ENCODE peak calls at places on chromosomes 5 and 9, in seven cellular contexts. A is HCT116, O is fibroblast of lung, T is DND-41, K is PC-3, E is A549, M is PC-9. G is an unnamed sample.

GRCh38 chr5:39197556-39197955 is 21.8 kb downstream of the FYB1 start:
- DNase-seq in A (peak), O (no peak), T (no peak), K (no peak), E (peak), M (peak), G (no peak)

GRCh38 chr5:115856936-115857524 is 15.3 kb downstream of the AP3S1 start:
- DNase-seq in A (no peak), O (no peak), T (no peak), K (no peak), E (no peak), M (no peak), G (no peak)

GRCh38 chr5:79436224-79436623 is 77.7 kb downstream of the HOMER1 start:
- DNase-seq in A (no peak), O (peak), T (no peak), K (no peak), E (no peak), M (no peak), G (no peak)

GRCh38 chr5:136399512-136399911 is 34.2 kb upstream of the TRPC7 start:
- DNase-seq in A (no peak), O (no peak), T (no peak), K (no peak), E (no peak), M (no peak), G (no peak)

GRCh38 chr9:96487949-96488348 is 38.0 kb downstream of the HABP4 start:
- DNase-seq in A (no peak), O (peak), T (no peak), K (no peak), E (no peak), M (no peak), G (no peak)

GRCh38 chr9:114000063-114000454 is 78.0 kb downstream of the AMBP start:
- DNase-seq in A (no peak), O (no peak), T (no peak), K (no peak), E (no peak), M (no peak), G (no peak)

GRCh38 chr5:113118298-113118697 is 141.7 kb downstream of the DCP2 start:
- DNase-seq in A (no peak), O (no peak), T (no peak), K (no peak), E (no peak), M (no peak), G (no peak)

GRCh38 chr5:94793113-94793815 is 174.8 kb downstream of the SLF1 start:
- DNase-seq in A (no peak), O (peak), T (peak), K (peak), E (no peak), M (no peak), G (no peak)

GRCh38 chr9:109574061-109574882 is 76.2 kb upstream of the PTPN3 start:
- DNase-seq in A (peak), O (peak), T (peak), K (peak), E (peak), M (peak), G (no peak)

GRCh38 chr5:134370306-134370870 is 981 bp upstream of the UBE2B start:
- DNase-seq in A (no peak), O (no peak), T (no peak), K (no peak), E (no peak), M (no peak), G (no peak)

GRCh38 chr5:66558562-66558961 is 37.6 kb upstream of the MAST4 start:
- DNase-seq in A (no peak), O (no peak), T (peak), K (no peak), E (no peak), M (no peak), G (no peak)

GRCh38 chr5:52859619-52860018 is 71.9 kb downstream of the ITGA1 start:
- DNase-seq in A (no peak), O (peak), T (no peak), K (peak), E (no peak), M (no peak), G (no peak)

GRCh38 chr5:13245982-13246601 is 698.4 kb downstream of the DNAH5 start:
- DNase-seq in A (no peak), O (no peak), T (no peak), K (no peak), E (no peak), M (no peak), G (no peak)

GRCh38 chr5:159971038-159971437 is 37.9 kb upstream of the TTC1 start:
- DNase-seq in A (no peak), O (peak), T (no peak), K (peak), E (no peak), M (no peak), G (no peak)

GRCh38 chr5:57302643-57303042 is 128.8 kb downstream of the GPBP1 start:
- DNase-seq in A (no peak), O (peak), T (peak), K (no peak), E (no peak), M (no peak), G (no peak)

GRCh38 chr5:135887881-135888614 is 7.6 kb downstream of the IL9 start:
- DNase-seq in A (no peak), O (peak), T (no peak), K (peak), E (peak), M (no peak), G (no peak)

GRCh38 chr9:22483528-22484060 is 37.0 kb downstream of the DMRTA1 start:
- DNase-seq in A (no peak), O (no peak), T (no peak), K (no peak), E (no peak), M (no peak), G (no peak)

GRCh38 chr5:89191374-89191773 is 308.4 kb upstream of the MEF2C start:
- DNase-seq in A (no peak), O (no peak), T (no peak), K (no peak), E (no peak), M (no peak), G (no peak)

GRCh38 chr5:172179032-172179989 is 8.7 kb downstream of the STK10 start:
- DNase-seq in A (no peak), O (no peak), T (peak), K (no peak), E (no peak), M (no peak), G (no peak)

GRCh38 chr9:113805753-113806152 is 70.4 kb upstream of the ZNF618 start:
- DNase-seq in A (no peak), O (no peak), T (no peak), K (no peak), E (no peak), M (no peak), G (no peak)

GRCh38 chr5:151618907-151619306 is 27.8 kb upstream of the FAT2 start:
- DNase-seq in A (peak), O (no peak), T (no peak), K (peak), E (no peak), M (no peak), G (no peak)

GRCh38 chr9:90839183-90839582 is 37.6 kb downstream of the SYK start:
- DNase-seq in A (no peak), O (no peak), T (no peak), K (no peak), E (no peak), M (no peak), G (no peak)

GRCh38 chr5:172284275-172284971 is 859 bp upstream of the UBTD2 start:
- DNase-seq in A (no peak), O (no peak), T (no peak), K (peak), E (no peak), M (no peak), G (no peak)

GRCh38 chr9:69427286-69427685 is 102.3 kb downstream of the ENTREP1 start:
- DNase-seq in A (no peak), O (no peak), T (no peak), K (no peak), E (no peak), M (no peak), G (no peak)

GRCh38 chr5:168946363-168946762 is 354.6 kb downstream of the SLIT3 start:
- DNase-seq in A (no peak), O (no peak), T (peak), K (peak), E (no peak), M (no peak), G (no peak)

GRCh38 chr9:104907278-104907951 is 20.5 kb downstream of the ABCA1 start:
- DNase-seq in A (no peak), O (peak), T (no peak), K (peak), E (no peak), M (no peak), G (no peak)

GRCh38 chr9:13568851-13569618 is 289.5 kb upstream of the MPDZ start:
- DNase-seq in A (no peak), O (no peak), T (peak), K (no peak), E (no peak), M (no peak), G (no peak)

GRCh38 chr5:1757511-1757910 is 42.1 kb downstream of the MRPL36 start:
- DNase-seq in A (no peak), O (no peak), T (no peak), K (no peak), E (no peak), M (no peak), G (no peak)

GRCh38 chr5:131394128-131394527 is 130.3 kb downstream of the CDC42SE2 start:
- DNase-seq in A (no peak), O (peak), T (no peak), K (no peak), E (no peak), M (no peak), G (no peak)

GRCh38 chr5:155700333-155700732 is 626.6 kb upstream of the SGCD start:
- DNase-seq in A (no peak), O (no peak), T (no peak), K (no peak), E (no peak), M (no peak), G (no peak)

GRCh38 chr9:135827866-135828580 is 79.3 kb downstream of the CAMSAP1 start:
- DNase-seq in A (no peak), O (no peak), T (no peak), K (no peak), E (no peak), M (no peak), G (no peak)

GRCh38 chr5:157893611-157894010 is 34.7 kb upstream of the CLINT1 start:
- DNase-seq in A (no peak), O (no peak), T (no peak), K (no peak), E (no peak), M (no peak), G (no peak)

GRCh38 chr5:14305045-14305444 is 161.9 kb downstream of the TRIO start:
- DNase-seq in A (no peak), O (peak), T (no peak), K (peak), E (no peak), M (peak), G (peak)

DNA sequence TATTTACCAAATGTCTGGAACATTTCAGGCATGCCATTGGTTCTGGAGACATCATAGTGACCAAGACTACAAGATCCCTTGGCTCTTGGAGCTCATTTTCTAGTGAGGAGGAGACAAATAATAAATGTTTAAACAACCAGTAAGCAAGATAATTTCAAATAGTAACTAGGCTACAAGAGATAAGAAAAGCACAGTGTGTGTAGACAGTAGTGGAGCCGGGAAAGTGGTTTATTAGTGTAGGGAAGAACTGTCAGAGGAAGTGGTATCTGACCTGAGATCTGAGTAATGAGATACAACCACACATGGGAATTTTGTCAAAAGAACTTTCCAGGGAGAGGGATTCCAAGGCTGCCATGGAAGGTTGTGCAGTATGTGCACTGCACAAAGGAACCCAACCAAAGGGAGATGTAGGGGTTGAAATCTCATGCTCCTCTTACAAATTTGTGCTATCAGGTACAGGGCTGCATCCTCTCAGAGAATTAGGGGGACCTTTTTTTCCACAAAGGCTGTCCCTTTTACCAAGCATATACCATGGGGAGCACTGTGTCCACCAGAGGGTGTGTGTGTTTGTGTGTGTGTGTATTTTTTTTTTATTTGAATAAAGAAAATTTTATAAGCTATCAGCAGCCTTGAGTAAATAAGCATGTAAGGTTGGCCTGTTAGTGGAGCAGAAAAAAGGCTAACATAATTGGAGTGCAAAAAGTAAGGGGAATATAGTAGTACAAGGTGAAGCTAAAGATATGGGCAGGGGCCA is 1279.0 kb upstream of the WWC1 start:
- DNase-seq in A (no peak), O (no peak), T (no peak), K (no peak), E (no peak), M (no peak), G (no peak)
- H3K4me3 ChIP-seq in A (no peak), O (no peak), T (no peak), K (no peak), E (no peak), M (no peak), G (no peak)

GRCh38 chr9:121785673-121786542 is 134.5 kb downstream of the DAB2IP start:
- DNase-seq in A (no peak), O (no peak), T (no peak), K (no peak), E (no peak), M (no peak), G (no peak)
- H3K4me2 ChIP-seq in A (no peak), O (no peak), T (no peak), K (no peak), E (no peak), M (no peak), G (no peak)

GRCh38 chr9:32398207-32398606 is 13.8 kb downstream of the ACO1 start:
- DNase-seq in A (no peak), O (peak), T (no peak), K (no peak), E (no peak), M (no peak), G (no peak)

GRCh38 chr9:32399110-32399815 is 14.8 kb downstream of the ACO1 start:
- DNase-seq in A (no peak), O (no peak), T (no peak), K (no peak), E (no peak), M (no peak), G (no peak)

GRCh38 chr9:32394381-32395049 is 10.1 kb downstream of the ACO1 start:
- DNase-seq in A (no peak), O (no peak), T (no peak), K (peak), E (no peak), M (no peak), G (no peak)

GRCh38 chr9:32401471-32401870 is 17.0 kb downstream of the ACO1 start:
- DNase-seq in A (no peak), O (no peak), T (no peak), K (no peak), E (no peak), M (no peak), G (no peak)

GRCh38 chr9:32395483-32396216 is 11.2 kb downstream of the ACO1 start:
- DNase-seq in A (no peak), O (peak), T (no peak), K (peak), E (peak), M (no peak), G (peak)
- TF ChIP-seq CTCF in A (no peak), O (peak), T (no peak), K (peak), E (no peak), M (no peak), G (peak)

GRCh38 chr9:136995772-136996308 is 528 bp downstream of the CLIC3 start:
- DNase-seq in A (no peak), O (peak), T (no peak), K (no peak), E (no peak), M (peak), G (no peak)

GRCh38 chr9:136997355-136997754 is 987 bp upstream of the CLIC3 start:
- DNase-seq in A (no peak), O (no peak), T (no peak), K (no peak), E (no peak), M (no peak), G (no peak)

GRCh38 chr9:136997830-136998234 is 1.5 kb upstream of the CLIC3 start:
- DNase-seq in A (no peak), O (no peak), T (no peak), K (no peak), E (no peak), M (no peak), G (no peak)

GRCh38 chr9:136995370-136995769 is 998 bp downstream of the CLIC3 start:
- DNase-seq in A (no peak), O (no peak), T (no peak), K (no peak), E (no peak), M (no peak), G (no peak)

DNA sequence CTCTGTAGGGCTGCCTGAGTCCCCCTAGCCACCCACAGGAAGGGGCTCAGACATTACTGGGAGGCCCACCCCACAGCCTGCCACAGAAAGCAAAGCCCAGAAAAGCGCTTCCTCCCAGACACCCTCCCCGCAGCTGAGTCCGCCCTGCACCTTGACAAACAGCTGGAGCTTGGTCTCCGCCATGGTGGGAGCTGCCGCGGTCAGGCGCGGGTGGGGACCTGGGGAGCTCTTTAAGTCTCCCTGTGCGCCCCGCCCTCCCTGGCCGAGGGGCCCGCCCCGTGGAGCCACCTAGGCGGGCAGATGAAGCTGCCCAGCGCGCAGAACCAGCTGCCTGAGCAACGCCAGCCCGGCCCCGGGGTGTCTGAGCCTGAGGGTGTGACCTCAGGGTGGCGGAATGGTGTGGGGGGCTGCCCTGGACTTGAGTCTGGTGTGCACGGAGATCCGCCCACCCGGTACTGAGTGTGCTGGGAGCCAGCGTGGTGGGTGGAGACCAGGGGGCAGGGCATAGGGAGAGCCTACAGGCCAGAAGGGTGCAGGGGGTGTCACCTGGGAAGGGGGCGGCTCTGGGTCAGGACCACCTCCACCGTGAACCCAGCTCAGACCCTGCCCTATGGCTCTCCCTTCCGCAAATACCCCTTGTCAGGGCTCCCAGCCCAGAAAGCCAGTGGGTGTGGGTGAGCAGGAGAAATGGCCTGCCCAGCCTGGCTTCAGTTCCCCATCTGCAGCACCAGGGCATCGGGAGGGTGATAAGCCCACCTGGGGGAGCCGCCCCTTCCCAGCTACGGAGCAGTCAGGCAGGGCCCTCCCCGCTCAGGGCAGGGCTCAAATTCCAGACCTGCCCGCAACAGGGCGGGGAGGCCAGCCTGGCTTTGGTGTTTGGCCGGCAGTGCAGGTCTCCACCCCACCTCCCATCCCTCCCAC is at the start of gene CLIC3:
- DNase-seq in A (no peak), O (no peak), T (peak), K (peak), E (peak), M (peak), G (no peak)
- H3K4me3 ChIP-seq in A (peak), O (no peak), T (no peak), K (peak), E (peak), M (peak), G (peak)

DNA sequence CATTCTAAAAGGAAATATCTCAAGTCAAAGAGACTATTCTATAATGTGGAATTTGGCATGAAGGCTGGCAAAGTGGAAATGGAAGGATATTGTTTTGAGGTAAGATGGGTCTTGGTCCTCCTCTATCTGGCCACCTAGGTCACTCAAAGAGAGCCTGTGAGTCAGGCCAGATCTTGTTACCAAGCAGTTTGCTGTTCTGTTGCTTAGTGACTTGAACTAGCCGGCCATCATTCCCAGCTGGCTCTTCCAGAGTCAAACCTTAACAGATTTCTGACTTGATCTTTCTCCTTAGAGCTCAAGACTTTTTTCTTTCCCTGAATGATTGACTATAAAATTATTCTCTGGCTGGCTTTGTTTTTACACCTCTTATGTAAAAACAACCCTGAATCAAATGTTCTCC is 136.1 kb downstream of the PDE4D start:
- DNase-seq in A (no peak), O (peak), T (no peak), K (peak), E (peak), M (no peak), G (no peak)
- H3K4me2 ChIP-seq in A (no peak), O (no peak), T (no peak), K (no peak), E (peak), M (no peak), G (no peak)

DNA sequence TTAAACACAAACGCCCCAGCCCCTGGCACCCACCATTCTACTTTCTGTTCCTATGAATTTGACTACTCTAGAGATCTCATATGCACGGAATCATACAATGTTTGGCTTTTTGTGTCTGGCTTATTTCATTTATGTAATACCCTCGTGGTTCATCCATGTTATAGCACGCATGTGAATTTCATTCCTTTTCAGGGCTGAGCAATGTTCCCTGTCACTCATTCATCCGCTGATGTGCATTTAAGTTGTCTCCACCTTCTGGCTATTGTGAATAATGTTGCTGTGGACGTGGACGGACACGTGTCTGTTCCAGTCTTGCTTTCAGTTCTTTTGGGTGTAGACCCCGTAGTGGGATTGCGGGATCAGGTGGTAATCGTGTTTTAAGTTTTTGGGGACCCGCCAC is 79.9 kb upstream of the BARHL1 start:
- DNase-seq in A (no peak), O (no peak), T (no peak), K (no peak), E (no peak), M (no peak), G (no peak)
- TF ChIP-seq CTCF in A (no peak), O (no peak), T (no peak), K (no peak), E (no peak), M (no peak), G (peak)

GRCh38 chr5:154191467-154192261 is 1.1 kb downstream of the GALNT10 start:
- DNase-seq in A (no peak), O (peak), T (no peak), K (no peak), E (no peak), M (no peak), G (no peak)
- H3K4me3 ChIP-seq in A (peak), O (peak), T (peak), K (peak), E (peak), M (peak), G (peak)

GRCh38 chr5:54703091-54703490 is 185.5 kb downstream of the SNX18 start:
- DNase-seq in A (no peak), O (peak), T (no peak), K (peak), E (no peak), M (peak), G (no peak)
- H3K4me2 ChIP-seq in A (no peak), O (peak), T (no peak), K (peak), E (no peak), M (peak), G (no peak)

G was measured in keratinocyte.